ENCODE peak calls at places on chromosomes 16 and 17, in six cellular contexts. A is mesendoderm, H is IMR-90, O is neuronal stem cell, N is H9, E is H1. M is an unnamed sample.

GRCh38 chr17:72077326-72077960 is 43.4 kb upstream of the SOX9 start:
- DNase-seq in A (peak; percentile 58), H (peak; percentile 10), O (no peak), N (no peak), E (no peak), M (no peak)

GRCh38 chr16:27538508-27538907 is 11.2 kb downstream of the GTF3C1 start:
- DNase-seq in A (peak; percentile 70), H (no peak), O (no peak), N (no peak), E (no peak), M (no peak)

GRCh38 chr17:31579265-31579664 is 187.8 kb downstream of the RAB11FIP4 start:
- DNase-seq in A (no peak), H (peak; percentile 57), O (no peak), N (no peak), E (no peak), M (peak; percentile 38)

GRCh38 chr17:2369551-2370210 is 31.2 kb downstream of the MNT start:
- DNase-seq in A (peak; percentile 66), H (no peak), O (no peak), N (peak; percentile 79), E (no peak), M (peak; percentile 21)

GRCh38 chr17:67021718-67022450 is 22.5 kb upstream of the CACNG1 start:
- DNase-seq in A (no peak), H (no peak), O (no peak), N (no peak), E (no peak), M (no peak)

GRCh38 chr17:61253293-61253801 is 146.3 kb upstream of the TBX2 start:
- DNase-seq in A (no peak), H (no peak), O (no peak), N (no peak), E (no peak), M (no peak)

GRCh38 chr16:30342751-30343490 is 12.2 kb downstream of the CD2BP2 start:
- DNase-seq in A (no peak), H (no peak), O (no peak), N (peak; percentile 23), E (no peak), M (no peak)

GRCh38 chr16:9836118-9836736 is 346.0 kb downstream of the GRIN2A start:
- DNase-seq in A (no peak), H (no peak), O (peak; percentile 55), N (no peak), E (no peak), M (no peak)

GRCh38 chr16:49617710-49618330 is 238.1 kb downstream of the ZNF423 start:
- DNase-seq in A (no peak), H (no peak), O (no peak), N (peak; percentile 5), E (no peak), M (no peak)

GRCh38 chr16:3681206-3681605 is 26.7 kb downstream of the DNASE1 start:
- DNase-seq in A (no peak), H (no peak), O (no peak), N (no peak), E (no peak), M (no peak)

GRCh38 chr16:47477680-47478079 is 16.5 kb downstream of the PHKB start:
- DNase-seq in A (no peak), H (peak; percentile 74), O (no peak), N (no peak), E (no peak), M (peak; percentile 23)

GRCh38 chr17:31550389-31551056 is 159.0 kb downstream of the RAB11FIP4 start:
- DNase-seq in A (no peak), H (peak; percentile 24), O (no peak), N (no peak), E (no peak), M (peak; percentile 56)

GRCh38 chr16:53068423-53068833 is 13.6 kb downstream of the CHD9 start:
- DNase-seq in A (no peak), H (no peak), O (no peak), N (no peak), E (no peak), M (no peak)

GRCh38 chr16:83581082-83581481 is 226.7 kb upstream of the HSBP1 start:
- DNase-seq in A (no peak), H (peak; percentile 46), O (no peak), N (no peak), E (no peak), M (no peak)

GRCh38 chr17:15171433-15172047 is 93.6 kb downstream of the PMP22 start:
- DNase-seq in A (peak; percentile 85), H (peak; percentile 75), O (peak; percentile 54), N (peak; percentile 91), E (peak; percentile 44), M (peak; percentile 75)

GRCh38 chr17:59370580-59371299 is 39.3 kb downstream of the YPEL2 start:
- DNase-seq in A (peak; percentile 38), H (no peak), O (peak; percentile 53), N (no peak), E (no peak), M (no peak)

DNA sequence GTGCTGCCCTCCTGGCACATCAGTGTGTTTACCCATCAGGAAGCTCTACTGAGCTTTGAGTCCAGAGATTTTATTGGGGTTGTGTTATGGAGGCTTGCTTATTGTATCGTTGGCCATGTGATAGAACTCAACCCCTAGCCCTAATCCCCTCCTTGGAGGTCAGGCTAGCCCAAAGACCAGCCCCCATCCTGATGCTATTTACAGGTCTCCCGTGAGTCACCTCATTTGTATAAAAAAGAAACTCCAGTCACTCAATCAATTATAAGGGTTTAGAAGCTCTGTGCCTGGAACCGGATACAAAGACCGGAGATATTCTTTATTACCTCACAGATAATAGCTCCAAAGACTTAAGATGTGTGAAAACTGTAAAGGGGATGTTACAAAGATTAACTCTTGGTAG is 405.9 kb downstream of the CNTNAP4 start:
- DNase-seq in A (peak; percentile 52), H (no peak), O (no peak), N (peak; percentile 47), E (no peak), M (no peak)
- H2BK15ac ChIP-seq in A (peak overlapping the region; percentile 36), H (no peak overlapping the region), O (no peak overlapping the region), N (no peak overlapping the region), E (no peak overlapping the region), M (no peak overlapping the region)

GRCh38 chr16:71904239-71904638 is 8.9 kb downstream of the IST1 start:
- DNase-seq in A (no peak), H (no peak), O (no peak), N (no peak), E (no peak), M (no peak)
- H3K4me1 ChIP-seq in A (no peaks in the 10 kb centered on the region), H (no peaks in the 10 kb centered on the region), O (no peaks in the 10 kb centered on the region), N (no peaks in the 10 kb centered on the region), E (no peaks in the 10 kb centered on the region), M (peaks cover 4% of the 10 kb centered on the region)

DNA sequence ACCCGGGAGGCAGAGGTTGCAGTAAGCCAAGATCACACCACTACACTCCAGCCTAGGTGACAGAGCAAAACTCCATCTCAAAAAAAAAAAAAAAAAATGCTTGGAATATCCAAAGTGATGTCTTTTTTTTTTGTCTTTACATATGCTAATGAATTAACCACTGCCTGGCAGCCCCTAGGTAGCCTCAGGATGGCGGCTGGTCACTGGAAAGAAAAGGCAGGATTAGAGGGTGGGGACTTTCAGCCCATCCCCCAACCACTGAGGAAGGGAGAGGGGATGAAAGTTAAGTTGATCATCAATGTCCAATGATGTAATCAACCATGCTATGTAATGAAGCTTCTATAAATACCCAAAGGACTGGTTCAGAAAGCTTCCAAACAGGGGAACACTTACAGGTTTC is 26.8 kb downstream of the RNF157 start:
- DNase-seq in A (no peak), H (no peak), O (no peak), N (peak; percentile 50), E (no peak), M (no peak)
- H2BK15ac ChIP-seq in A (no peak overlapping the region), H (no peak overlapping the region), O (no peak overlapping the region), N (no peak overlapping the region), E (no peak overlapping the region), M (no peak overlapping the region)

DNA sequence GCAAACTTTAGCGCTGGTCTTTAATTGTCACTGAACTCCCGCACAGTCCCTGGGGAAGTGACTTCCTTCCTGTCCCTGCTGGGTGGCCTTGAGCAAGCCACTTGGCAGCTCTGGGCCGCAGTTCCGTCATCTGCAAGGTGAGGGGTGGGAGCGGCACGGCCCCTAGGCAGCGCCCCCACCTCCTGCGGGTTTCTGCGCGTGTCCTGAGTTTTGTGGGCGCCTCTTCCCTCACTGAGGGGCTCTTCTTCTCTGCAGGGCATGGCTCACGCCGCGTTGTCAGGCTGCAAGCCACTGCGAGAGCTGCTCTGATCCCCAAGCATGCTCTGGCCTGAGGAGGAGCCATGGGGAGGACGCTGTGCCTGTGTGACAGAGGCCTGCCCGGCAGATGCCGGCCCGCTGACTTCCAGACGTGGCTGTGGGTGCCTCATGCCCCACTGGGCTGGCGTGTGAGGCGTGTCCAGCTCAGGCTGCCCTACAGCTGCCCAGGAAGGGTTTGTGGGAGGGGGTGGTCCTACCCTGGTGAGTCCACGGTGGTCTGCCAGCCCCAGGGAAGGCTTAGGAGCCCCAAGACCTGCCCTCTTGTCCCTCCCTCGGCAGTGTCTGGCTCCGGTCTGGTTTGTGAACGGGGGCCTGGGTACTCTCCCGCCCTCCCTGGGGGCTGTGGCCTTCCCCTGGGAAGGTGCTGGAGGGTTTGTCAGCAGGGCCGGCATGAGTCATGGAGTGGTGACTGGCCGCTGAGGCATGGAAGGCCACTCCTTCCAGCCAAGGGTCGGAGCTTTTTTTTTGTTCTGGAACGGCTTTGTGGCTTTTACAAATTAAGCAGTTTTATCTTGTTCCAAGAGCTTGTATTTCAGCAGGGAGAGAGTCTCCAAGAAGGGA is 182.0 kb downstream of the SEC14L1 start:
- DNase-seq in A (peak; percentile 91), H (peak; percentile 99), O (peak; percentile 33), N (peak; percentile 70), E (no peak), M (peak; percentile 100)
- H3K4me1 ChIP-seq in A (peaks cover 3% of the 10 kb centered on the region), H (peaks cover 55% of the 10 kb centered on the region), O (peaks cover 25% of the 10 kb centered on the region), N (peaks cover 2% of the 10 kb centered on the region), E (peaks cover 27% of the 10 kb centered on the region), M (peaks cover 67% of the 10 kb centered on the region)

GRCh38 chr16:89172171-89172900 is 788 bp downstream of the CDH15 start:
- DNase-seq in A (no peak), H (no peak), O (no peak), N (no peak), E (no peak), M (no peak)
- H2BK15ac ChIP-seq in A (no peak overlapping the region), H (no peak overlapping the region), O (no peak overlapping the region), N (no peak overlapping the region), E (no peak overlapping the region), M (no peak overlapping the region)

DNA sequence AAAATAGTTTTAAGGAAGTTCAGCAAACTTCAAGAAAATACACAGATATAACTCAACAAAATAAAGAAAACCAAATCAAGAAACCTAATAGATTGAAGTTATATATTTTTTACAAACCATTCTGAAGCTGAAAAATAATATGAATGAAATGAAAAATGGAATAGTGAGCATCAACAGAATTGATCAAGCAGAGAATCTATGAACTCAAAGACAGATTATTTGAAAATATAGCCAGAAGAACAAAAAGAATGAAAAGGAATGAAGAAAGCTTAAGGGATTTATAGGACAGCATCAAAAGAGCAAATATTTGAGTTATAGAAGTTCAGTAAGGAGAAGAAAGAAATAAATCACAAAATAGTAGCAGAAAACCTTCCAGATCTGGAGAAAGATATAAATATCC is 37.8 kb downstream of the CDR2 start:
- DNase-seq in A (no peak), H (no peak), O (no peak), N (no peak), E (no peak), M (no peak)
- H3K4me1 ChIP-seq in A (no peaks in the 10 kb centered on the region), H (peaks cover 5% of the 10 kb centered on the region), O (no peaks in the 10 kb centered on the region), N (no peaks in the 10 kb centered on the region), E (no peaks in the 10 kb centered on the region), M (peaks cover 1% of the 10 kb centered on the region)

GRCh38 chr17:74860999-74861553 is 1.4 kb upstream of the GRIN2C start:
- DNase-seq in A (no peak), H (no peak), O (no peak), N (no peak), E (no peak), M (no peak)
- H2BK15ac ChIP-seq in A (no peak overlapping the region), H (no peak overlapping the region), O (no peak overlapping the region), N (no peak overlapping the region), E (no peak overlapping the region), M (no peak overlapping the region)